ENCODE peak calls at places on chromosomes 11 and 22, in ten cellular contexts. One of them, this sample, is unnamed.

GRCh38 chr11:405976-406795 is 8.6 kb downstream of the SIGIRR start:
- DNase-seq in suprapubic skin: peak; percentile 73
- DNase-seq in CD4-positive, alpha-beta T cell: no peak
- DNase-seq in GM13976: no peak
- DNase-seq in mucosa of descending colon: no peak
- DNase-seq in Peyer's patch: peak; percentile 58
- DNase-seq in RWPE1: no peak
- DNase-seq in HCT116: no peak
- DNase-seq in endothelial cell of umbilical vein: no peak
- DNase-seq in cardiac fibroblast: no peak
- DNase-seq in this sample: peak; percentile 87

GRCh38 chr11:92070026-92070889 is 154.4 kb upstream of the FAT3 start:
- DNase-seq in mucosa of descending colon: no peak
- DNase-seq in RWPE1: no peak
- DNase-seq in Peyer's patch: no peak
- DNase-seq in cardiac fibroblast: peak; percentile 7
- DNase-seq in HCT116: no peak
- DNase-seq in CD4-positive, alpha-beta T cell: no peak
- DNase-seq in suprapubic skin: no peak
- DNase-seq in endothelial cell of umbilical vein: no peak
- DNase-seq in GM13976: no peak
- DNase-seq in this sample: no peak

GRCh38 chr22:27185099-27185709 is 527.8 kb downstream of the MIAT start:
- DNase-seq in HCT116: no peak
- DNase-seq in Peyer's patch: no peak
- DNase-seq in suprapubic skin: no peak
- DNase-seq in endothelial cell of umbilical vein: no peak
- DNase-seq in cardiac fibroblast: no peak
- DNase-seq in GM13976: no peak
- DNase-seq in mucosa of descending colon: no peak
- DNase-seq in CD4-positive, alpha-beta T cell: no peak
- DNase-seq in RWPE1: no peak
- DNase-seq in this sample: no peak

GRCh38 chr11:72015511-72016061 is 16.9 kb downstream of the IL18BP start:
- DNase-seq in RWPE1: no peak
- DNase-seq in Peyer's patch: no peak
- DNase-seq in CD4-positive, alpha-beta T cell: no peak
- DNase-seq in mucosa of descending colon: no peak
- DNase-seq in endothelial cell of umbilical vein: no peak
- DNase-seq in cardiac fibroblast: no peak
- DNase-seq in suprapubic skin: no peak
- DNase-seq in GM13976: peak; percentile 41
- DNase-seq in HCT116: no peak
- DNase-seq in this sample: peak; percentile 75

GRCh38 chr22:24588370-24588755 is 4.5 kb downstream of the LRRC75B start:
- DNase-seq in mucosa of descending colon: no peak
- DNase-seq in HCT116: no peak
- DNase-seq in CD4-positive, alpha-beta T cell: no peak
- DNase-seq in GM13976: no peak
- DNase-seq in endothelial cell of umbilical vein: no peak
- DNase-seq in cardiac fibroblast: no peak
- DNase-seq in Peyer's patch: no peak
- DNase-seq in RWPE1: no peak
- DNase-seq in suprapubic skin: peak; percentile 70
- DNase-seq in this sample: no peak

GRCh38 chr11:95461348-95461747 is 230.3 kb upstream of the SESN3 start:
- DNase-seq in GM13976: no peak
- DNase-seq in Peyer's patch: no peak
- DNase-seq in RWPE1: no peak
- DNase-seq in CD4-positive, alpha-beta T cell: no peak
- DNase-seq in endothelial cell of umbilical vein: no peak
- DNase-seq in cardiac fibroblast: no peak
- DNase-seq in HCT116: no peak
- DNase-seq in suprapubic skin: no peak
- DNase-seq in mucosa of descending colon: no peak
- DNase-seq in this sample: no peak

GRCh38 chr11:112558691-112559090 is 298.0 kb upstream of the PLET1 start:
- DNase-seq in cardiac fibroblast: peak; percentile 24
- DNase-seq in suprapubic skin: no peak
- DNase-seq in endothelial cell of umbilical vein: no peak
- DNase-seq in CD4-positive, alpha-beta T cell: no peak
- DNase-seq in RWPE1: no peak
- DNase-seq in mucosa of descending colon: no peak
- DNase-seq in GM13976: no peak
- DNase-seq in Peyer's patch: no peak
- DNase-seq in HCT116: no peak
- DNase-seq in this sample: no peak

GRCh38 chr11:34427171-34427805 is 11.4 kb upstream of the CAT start:
- DNase-seq in endothelial cell of umbilical vein: no peak
- DNase-seq in RWPE1: peak; percentile 63
- DNase-seq in GM13976: no peak
- DNase-seq in Peyer's patch: no peak
- DNase-seq in mucosa of descending colon: no peak
- DNase-seq in CD4-positive, alpha-beta T cell: no peak
- DNase-seq in suprapubic skin: no peak
- DNase-seq in cardiac fibroblast: peak; percentile 91
- DNase-seq in HCT116: no peak
- DNase-seq in this sample: no peak

GRCh38 chr22:35971418-35972119 is 57.1 kb downstream of the RBFOX2 start:
- DNase-seq in RWPE1: no peak
- DNase-seq in Peyer's patch: no peak
- DNase-seq in mucosa of descending colon: no peak
- DNase-seq in CD4-positive, alpha-beta T cell: no peak
- DNase-seq in endothelial cell of umbilical vein: peak; percentile 61
- DNase-seq in GM13976: no peak
- DNase-seq in cardiac fibroblast: peak; percentile 69
- DNase-seq in HCT116: no peak
- DNase-seq in suprapubic skin: no peak
- DNase-seq in this sample: no peak

GRCh38 chr11:83072689-83073242 is 1.1 kb upstream of the RAB30 start:
- DNase-seq in CD4-positive, alpha-beta T cell: no peak
- DNase-seq in endothelial cell of umbilical vein: no peak
- DNase-seq in Peyer's patch: no peak
- DNase-seq in cardiac fibroblast: no peak
- DNase-seq in suprapubic skin: no peak
- DNase-seq in HCT116: no peak
- DNase-seq in mucosa of descending colon: no peak
- DNase-seq in RWPE1: no peak
- DNase-seq in GM13976: no peak
- DNase-seq in this sample: no peak

GRCh38 chr11:16494918-16495691 is 138.8 kb upstream of the SOX6 start:
- DNase-seq in GM13976: no peak
- DNase-seq in RWPE1: no peak
- DNase-seq in CD4-positive, alpha-beta T cell: no peak
- DNase-seq in mucosa of descending colon: no peak
- DNase-seq in HCT116: no peak
- DNase-seq in Peyer's patch: no peak
- DNase-seq in endothelial cell of umbilical vein: no peak
- DNase-seq in suprapubic skin: no peak
- DNase-seq in cardiac fibroblast: no peak
- DNase-seq in this sample: no peak

DNA sequence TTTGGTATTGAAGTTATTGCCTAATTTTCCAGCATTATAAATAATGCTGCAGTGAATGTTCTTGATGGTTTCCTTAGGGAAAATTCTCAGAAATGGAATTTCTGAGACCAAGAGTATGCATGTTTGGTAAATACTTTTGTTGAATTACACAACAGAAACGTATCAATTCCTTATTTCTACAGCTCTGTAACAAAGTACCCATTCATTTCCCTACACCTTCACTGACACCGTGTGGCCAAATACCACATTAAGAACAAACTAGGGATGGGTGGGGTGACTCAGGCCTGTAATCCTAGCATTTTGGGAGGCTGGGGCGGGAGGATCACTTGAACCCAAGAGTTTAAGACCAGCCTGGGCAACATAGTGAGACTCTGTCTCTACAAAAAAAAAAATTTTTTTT is 21.8 kb downstream of the MCAM start:
- DNase-seq in Peyer's patch: no peak
- DNase-seq in suprapubic skin: no peak
- DNase-seq in CD4-positive, alpha-beta T cell: no peak
- DNase-seq in HCT116: no peak
- DNase-seq in RWPE1: no peak
- DNase-seq in GM13976: no peak
- DNase-seq in mucosa of descending colon: no peak
- DNase-seq in cardiac fibroblast: peak; percentile 38
- DNase-seq in endothelial cell of umbilical vein: no peak
- DNase-seq in this sample: no peak
- TF ChIP-seq CTCF in Peyer's patch: no peak
- TF ChIP-seq CTCF in suprapubic skin: no peak
- TF ChIP-seq CTCF in CD4-positive, alpha-beta T cell: no peak
- TF ChIP-seq CTCF in HCT116: peak; percentile 31
- TF ChIP-seq CTCF in RWPE1: no peak
- TF ChIP-seq CTCF in GM13976: no peak
- TF ChIP-seq CTCF in mucosa of descending colon: no peak
- TF ChIP-seq CTCF in cardiac fibroblast: no peak
- TF ChIP-seq CTCF in endothelial cell of umbilical vein: no peak
- TF ChIP-seq CTCF in this sample: no peak

DNA sequence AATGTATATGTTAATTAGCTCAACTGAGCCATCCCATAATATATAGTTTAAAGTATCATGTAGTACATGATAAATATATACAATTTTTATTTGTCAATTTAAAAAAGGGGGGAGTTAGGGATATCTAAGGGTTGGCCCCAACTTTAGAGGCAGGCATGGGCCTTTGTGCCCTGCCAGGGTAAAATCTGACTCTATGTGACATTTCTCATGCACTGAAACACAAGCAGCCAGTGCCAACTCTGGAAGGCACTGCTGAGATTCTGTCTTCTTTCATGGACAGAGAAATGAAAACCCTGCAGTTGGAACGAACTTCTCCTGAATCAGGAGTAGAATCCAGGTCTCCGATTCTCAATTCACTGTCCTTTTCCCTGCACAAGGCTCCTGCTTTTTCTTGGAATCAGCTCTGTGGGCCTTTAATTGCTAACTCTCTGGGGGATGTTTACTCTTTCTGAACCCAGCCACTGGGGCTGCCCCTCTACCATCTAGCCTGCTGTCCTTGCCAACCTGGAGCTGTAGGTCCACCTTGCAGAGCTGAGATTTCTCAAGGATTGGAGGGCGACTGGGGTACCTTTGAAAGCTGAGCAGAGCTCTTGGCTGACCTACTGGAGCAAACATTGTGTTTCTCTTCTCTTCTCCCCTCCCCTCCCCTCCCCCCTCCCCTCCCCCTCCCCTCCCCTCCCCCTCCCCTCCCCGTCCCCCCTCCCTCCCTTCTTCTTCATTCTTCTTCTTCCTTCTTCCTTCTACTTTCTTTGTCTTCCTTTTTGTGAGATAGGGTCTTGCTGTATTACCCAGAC is 26.7 kb downstream of the SLC5A1 start:
- DNase-seq in mucosa of descending colon: no peak
- DNase-seq in CD4-positive, alpha-beta T cell: no peak
- DNase-seq in Peyer's patch: no peak
- DNase-seq in HCT116: no peak
- DNase-seq in endothelial cell of umbilical vein: no peak
- DNase-seq in cardiac fibroblast: no peak
- DNase-seq in RWPE1: no peak
- DNase-seq in suprapubic skin: no peak
- DNase-seq in GM13976: no peak
- DNase-seq in this sample: no peak
- TF ChIP-seq CTCF in mucosa of descending colon: no peak
- TF ChIP-seq CTCF in CD4-positive, alpha-beta T cell: no peak
- TF ChIP-seq CTCF in Peyer's patch: no peak
- TF ChIP-seq CTCF in HCT116: no peak
- TF ChIP-seq CTCF in endothelial cell of umbilical vein: no peak
- TF ChIP-seq CTCF in cardiac fibroblast: no peak
- TF ChIP-seq CTCF in RWPE1: no peak
- TF ChIP-seq CTCF in suprapubic skin: no peak
- TF ChIP-seq CTCF in GM13976: no peak
- TF ChIP-seq CTCF in this sample: no peak

GRCh38 chr11:59523541-59523940 is 12.2 kb downstream of the OR4D9 start:
- DNase-seq in RWPE1: no peak
- DNase-seq in endothelial cell of umbilical vein: no peak
- DNase-seq in cardiac fibroblast: no peak
- DNase-seq in GM13976: no peak
- DNase-seq in Peyer's patch: no peak
- DNase-seq in HCT116: peak; percentile 19
- DNase-seq in CD4-positive, alpha-beta T cell: no peak
- DNase-seq in mucosa of descending colon: no peak
- DNase-seq in suprapubic skin: no peak
- DNase-seq in this sample: no peak
- TF ChIP-seq CTCF in RWPE1: no peak
- TF ChIP-seq CTCF in endothelial cell of umbilical vein: peak; percentile 8
- TF ChIP-seq CTCF in cardiac fibroblast: no peak
- TF ChIP-seq CTCF in GM13976: no peak
- TF ChIP-seq CTCF in Peyer's patch: no peak
- TF ChIP-seq CTCF in HCT116: no peak
- TF ChIP-seq CTCF in CD4-positive, alpha-beta T cell: no peak
- TF ChIP-seq CTCF in mucosa of descending colon: no peak
- TF ChIP-seq CTCF in suprapubic skin: no peak
- TF ChIP-seq CTCF in this sample: no peak

GRCh38 chr11:127616171-127616570 is 615.6 kb upstream of the KIRREL3 start:
- DNase-seq in HCT116: no peak
- DNase-seq in cardiac fibroblast: no peak
- DNase-seq in endothelial cell of umbilical vein: no peak
- DNase-seq in suprapubic skin: no peak
- DNase-seq in GM13976: no peak
- DNase-seq in RWPE1: no peak
- DNase-seq in CD4-positive, alpha-beta T cell: no peak
- DNase-seq in Peyer's patch: no peak
- DNase-seq in mucosa of descending colon: no peak
- DNase-seq in this sample: no peak
- TF ChIP-seq CTCF in HCT116: no peak
- TF ChIP-seq CTCF in cardiac fibroblast: no peak
- TF ChIP-seq CTCF in endothelial cell of umbilical vein: no peak
- TF ChIP-seq CTCF in suprapubic skin: no peak
- TF ChIP-seq CTCF in GM13976: no peak
- TF ChIP-seq CTCF in RWPE1: no peak
- TF ChIP-seq CTCF in CD4-positive, alpha-beta T cell: no peak
- TF ChIP-seq CTCF in Peyer's patch: no peak
- TF ChIP-seq CTCF in mucosa of descending colon: no peak
- TF ChIP-seq CTCF in this sample: no peak

DNA sequence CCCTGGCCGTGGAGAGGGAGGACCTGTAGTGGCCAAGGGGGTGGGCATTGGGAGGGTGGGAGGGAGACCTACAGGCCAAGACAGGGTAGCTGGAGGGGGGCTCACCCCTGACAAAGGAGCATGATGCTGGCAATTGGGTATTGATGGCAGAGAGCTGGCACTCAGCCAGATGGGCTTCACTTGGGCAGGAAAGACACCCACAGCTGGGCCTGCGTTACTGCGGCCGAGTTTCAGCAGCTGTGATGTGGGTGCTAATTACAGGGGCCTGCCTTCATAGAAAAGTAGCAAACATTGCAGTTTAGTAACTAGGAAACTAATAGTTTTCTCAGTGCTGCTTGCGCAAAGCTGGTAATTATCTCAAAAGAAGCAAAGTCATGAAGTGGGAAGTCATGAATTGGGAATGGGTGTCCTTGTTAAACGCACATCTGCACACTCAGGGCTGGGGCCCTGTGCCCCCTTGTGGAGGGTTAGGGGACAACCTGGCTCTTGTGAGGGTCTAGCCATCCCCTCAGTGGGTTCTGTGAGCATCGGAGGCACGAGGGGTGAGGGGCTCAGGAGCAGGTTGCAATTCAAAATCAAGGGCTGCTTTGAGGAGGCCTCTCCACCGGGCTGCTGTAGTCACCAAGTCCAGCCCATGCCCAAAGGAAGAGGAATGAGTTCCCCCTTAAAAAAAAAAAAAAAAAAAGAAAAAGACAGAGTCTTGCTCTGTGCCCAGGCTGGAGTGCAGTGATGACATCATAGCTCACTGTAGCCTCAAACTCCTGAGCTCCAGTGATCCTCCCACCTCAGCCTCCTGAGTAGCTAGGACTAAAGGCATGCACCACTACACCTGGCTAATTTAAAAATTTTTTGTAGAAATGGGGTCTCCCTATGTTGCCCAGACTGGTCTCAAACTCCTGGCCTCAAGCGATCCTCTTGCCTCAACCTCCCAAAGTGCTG is 24.4 kb upstream of the TXNRD2 start:
- DNase-seq in HCT116: no peak
- DNase-seq in RWPE1: no peak
- DNase-seq in CD4-positive, alpha-beta T cell: no peak
- DNase-seq in endothelial cell of umbilical vein: no peak
- DNase-seq in Peyer's patch: no peak
- DNase-seq in GM13976: no peak
- DNase-seq in mucosa of descending colon: no peak
- DNase-seq in cardiac fibroblast: no peak
- DNase-seq in suprapubic skin: no peak
- DNase-seq in this sample: no peak
- TF ChIP-seq CTCF in HCT116: peak; percentile 20
- TF ChIP-seq CTCF in RWPE1: no peak
- TF ChIP-seq CTCF in CD4-positive, alpha-beta T cell: no peak
- TF ChIP-seq CTCF in endothelial cell of umbilical vein: peak; percentile 61
- TF ChIP-seq CTCF in Peyer's patch: no peak
- TF ChIP-seq CTCF in GM13976: peak; percentile 4
- TF ChIP-seq CTCF in mucosa of descending colon: no peak
- TF ChIP-seq CTCF in cardiac fibroblast: peak; percentile 40
- TF ChIP-seq CTCF in suprapubic skin: no peak
- TF ChIP-seq CTCF in this sample: no peak

This sample was measured in lower leg skin.